ENCODE peak calls at places on chromosomes 6 and 20, in five cellular contexts. L, C, I, H and N are unnamed samples.

GRCh38 chr6:31899882-31900722 is 1.8 kb downstream of the ZBTB12 start:
- DNase-seq in L (no peak), C (peak; percentile 57), I (peak; percentile 31), H (no peak), N (no peak)

GRCh38 chr6:11875325-11876109 is 96.9 kb upstream of the ADTRP start:
- DNase-seq in L (no peak), C (no peak), I (no peak), H (no peak), N (no peak)

GRCh38 chr6:20154778-20155177 is 57.5 kb downstream of the MBOAT1 start:
- DNase-seq in L (no peak), C (no peak), I (no peak), H (no peak), N (no peak)

GRCh38 chr20:9409981-9410380 is 104.4 kb upstream of the LAMP5 start:
- DNase-seq in L (no peak), C (no peak), I (no peak), H (no peak), N (no peak)

GRCh38 chr20:32583581-32584045 is 1.5 kb downstream of the NOL4L start:
- DNase-seq in L (no peak), C (no peak), I (no peak), H (no peak), N (peak; percentile 28)

GRCh38 chr20:64256282-64256947 is 867 bp downstream of the PCMTD2 start:
- DNase-seq in L (no peak), C (no peak), I (no peak), H (no peak), N (no peak)

GRCh38 chr6:112235956-112236355 is 18.4 kb downstream of the LAMA4 start:
- DNase-seq in L (no peak), C (no peak), I (no peak), H (no peak), N (no peak)

GRCh38 chr20:49594143-49594928 is 26.4 kb upstream of the PTGIS start:
- DNase-seq in L (no peak), C (peak; percentile 91), I (peak; percentile 81), H (peak; percentile 86), N (peak; percentile 50)

GRCh38 chr6:155523821-155524238 is 68.2 kb upstream of the NOX3 start:
- DNase-seq in L (no peak), C (no peak), I (no peak), H (no peak), N (no peak)

GRCh38 chr6:118152524-118152923 is 245.5 kb downstream of the SLC35F1 start:
- DNase-seq in L (no peak), C (no peak), I (no peak), H (no peak), N (no peak)

GRCh38 chr6:80363501-80363900 is 257.0 kb downstream of the BCKDHB start:
- DNase-seq in L (no peak), C (no peak), I (no peak), H (no peak), N (no peak)

GRCh38 chr6:157974967-157975366 is 6.7 kb upstream of the SYNJ2 start:
- DNase-seq in L (no peak), C (no peak), I (no peak), H (no peak), N (no peak)

GRCh38 chr6:31356216-31356945 is 598 bp downstream of the HLA-B start:
- DNase-seq in L (no peak), C (peak; percentile 65), I (peak; percentile 51), H (no peak), N (peak; percentile 73)

GRCh38 chr6:692356-692851 is 535 bp downstream of the EXOC2 start:
- DNase-seq in L (no peak), C (peak; percentile 79), I (peak; percentile 22), H (peak; percentile 61), N (peak; percentile 82)

GRCh38 chr6:158764941-158765340 is 54.2 kb downstream of the EZR start:
- DNase-seq in L (no peak), C (no peak), I (no peak), H (no peak), N (no peak)

GRCh38 chr6:30682181-30683117 is 4.0 kb downstream of the PPP1R18 start:
- DNase-seq in L (peak; percentile 79), C (peak; percentile 94), I (peak; percentile 79), H (peak; percentile 94), N (peak; percentile 86)

GRCh38 chr20:52496191-52496590 is 304.6 kb upstream of the ZFP64 start:
- DNase-seq in L (no peak), C (no peak), I (no peak), H (no peak), N (no peak)

GRCh38 chr6:63676412-63677114 is 41.0 kb downstream of the PHF3 start:
- DNase-seq in L (no peak), C (no peak), I (no peak), H (no peak), N (no peak)

GRCh38 chr6:131858765-131859490 is 51.1 kb downstream of the ENPP1 start:
- DNase-seq in L (no peak), C (no peak), I (no peak), H (no peak), N (no peak)

GRCh38 chr20:35302421-35303335 is 10.5 kb upstream of the FAM83C start:
- DNase-seq in L (peak; percentile 79), C (no peak), I (no peak), H (no peak), N (no peak)

GRCh38 chr20:39853664-39854063 is 835.4 kb downstream of the MAFB start:
- DNase-seq in L (no peak), C (no peak), I (no peak), H (no peak), N (no peak)

DNA sequence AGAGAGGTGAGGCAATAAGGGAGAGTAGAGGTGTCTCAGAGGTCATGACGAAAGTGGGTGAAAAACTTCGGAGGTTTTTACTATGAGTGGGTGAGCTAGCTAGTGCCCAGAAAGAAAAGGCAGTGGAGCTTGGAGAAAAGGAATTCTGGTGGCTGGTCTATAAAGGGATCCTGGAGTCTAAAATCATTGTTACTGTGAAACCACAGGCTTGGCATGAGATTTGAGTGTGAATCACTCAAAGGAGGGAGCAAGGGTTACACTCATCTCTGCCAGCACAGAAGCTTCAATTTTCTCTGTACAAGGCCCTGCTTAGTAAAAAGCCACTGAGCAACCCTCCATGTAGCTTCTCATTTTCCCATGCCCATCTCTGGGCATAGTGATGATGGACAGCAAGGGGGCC is 47.5 kb downstream of the CD83 start:
- DNase-seq in L (no peak), C (no peak), I (no peak), H (no peak), N (no peak)
- H3K4me1 ChIP-seq in L (no peaks in the 10 kb centered on the region), C (no peaks in the 10 kb centered on the region), I (no peaks in the 10 kb centered on the region), H (no peaks in the 10 kb centered on the region), N (no peaks in the 10 kb centered on the region)

GRCh38 chr6:5516036-5516435 is 254.7 kb downstream of the FARS2 start:
- DNase-seq in L (no peak), C (no peak), I (no peak), H (no peak), N (no peak)
- H3K4me3 ChIP-seq in L (no peak overlapping the region), C (no peak overlapping the region), I (no peak overlapping the region), H (no peak overlapping the region), N (no peak overlapping the region)

GRCh38 chr20:37416202-37417145 is 70.5 kb downstream of the SRC start:
- DNase-seq in L (peak; percentile 80), C (peak; percentile 32), I (no peak), H (peak; percentile 4), N (no peak)
- H3K4me1 ChIP-seq in L (no peaks in the 10 kb centered on the region), C (no peaks in the 10 kb centered on the region), I (no peaks in the 10 kb centered on the region), H (no peaks in the 10 kb centered on the region), N (peaks cover 7% of the 10 kb centered on the region)

DNA sequence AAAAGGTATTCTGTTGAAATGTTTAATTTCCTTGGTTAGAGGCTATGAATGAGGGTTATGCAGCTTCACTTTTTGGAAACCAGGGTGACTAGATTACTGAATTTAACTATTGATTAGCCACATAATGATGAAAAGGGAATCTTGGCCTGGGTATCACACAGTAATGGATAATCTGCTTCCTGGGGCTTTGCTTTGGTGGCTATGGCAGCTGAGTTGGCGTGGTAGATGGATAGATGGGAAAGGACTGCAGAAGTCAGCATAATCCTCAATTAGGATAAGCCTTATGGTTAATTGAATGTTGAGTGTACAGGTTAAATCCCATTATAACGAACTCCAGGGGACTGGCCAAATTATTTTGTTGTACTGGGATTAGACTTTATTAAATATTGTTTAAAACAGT is 5.2 kb downstream of the NCOA3 start:
- DNase-seq in L (no peak), C (no peak), I (no peak), H (no peak), N (no peak)
- H3K4me3 ChIP-seq in L (no peak overlapping the region), C (no peak overlapping the region), I (no peak overlapping the region), H (no peak overlapping the region), N (no peak overlapping the region)

GRCh38 chr6:134508862-134509498 is 191.1 kb upstream of the SGK1 start:
- DNase-seq in L (no peak), C (no peak), I (no peak), H (no peak), N (no peak)
- H3K4me1 ChIP-seq in L (peaks cover 18% of the 10 kb centered on the region), C (no peaks in the 10 kb centered on the region), I (no peaks in the 10 kb centered on the region), H (no peaks in the 10 kb centered on the region), N (no peaks in the 10 kb centered on the region)

GRCh38 chr6:13404115-13404891 is 76.0 kb upstream of the TBC1D7 start:
- DNase-seq in L (no peak), C (no peak), I (no peak), H (no peak), N (no peak)
- H3K4me3 ChIP-seq in L (no peak overlapping the region), C (no peak overlapping the region), I (no peak overlapping the region), H (no peak overlapping the region), N (no peak overlapping the region)

GRCh38 chr6:33317668-33318425 is at the start of gene ZBTB22:
- DNase-seq in L (peak; percentile 99), C (peak; percentile 100), I (peak; percentile 97), H (peak; percentile 100), N (peak; percentile 96)
- H3K4me1 ChIP-seq in L (peaks cover 31% of the 10 kb centered on the region), C (peaks cover 19% of the 10 kb centered on the region), I (peaks cover 12% of the 10 kb centered on the region), H (peaks cover 4% of the 10 kb centered on the region), N (peaks cover 73% of the 10 kb centered on the region)

GRCh38 chr6:170074435-170074834 is 216.4 kb downstream of the DLL1 start:
- DNase-seq in L (no peak), C (no peak), I (no peak), H (no peak), N (no peak)

GRCh38 chr6:170074907-170075306 is 216.0 kb downstream of the DLL1 start:
- DNase-seq in L (no peak), C (no peak), I (peak; percentile 7), H (peak; percentile 37), N (no peak)

GRCh38 chr6:170075659-170076223 is 215.1 kb downstream of the DLL1 start:
- DNase-seq in L (peak; percentile 28), C (no peak), I (peak; percentile 15), H (peak; percentile 40), N (no peak)

GRCh38 chr6:170073846-170074245 is 217.0 kb downstream of the DLL1 start:
- DNase-seq in L (peak; percentile 25), C (no peak), I (peak; percentile 1), H (no peak), N (no peak)

GRCh38 chr6:170076466-170077165 is 214.3 kb downstream of the DLL1 start:
- DNase-seq in L (peak; percentile 40), C (no peak), I (peak; percentile 11), H (peak; percentile 29), N (no peak)
- H3K4me3 ChIP-seq in L (no peak overlapping the region), C (no peak overlapping the region), I (no peak overlapping the region), H (no peak overlapping the region), N (no peak overlapping the region)